ENCODE peak calls at places on chromosomes 5 and 9, in seven cellular contexts. R is A549, U is spleen, C is IMR-90, D is psoas muscle, Z is GM12878, E is cardiac muscle cell. N is an unnamed sample. For H3K4me1 and H3K9me3, the result is how much of the 10 kb centered on the place peaks cover.

GRCh38 chr9:15087031-15087417 is 176.8 kb upstream of the FREM1 start:
- DNase-seq in D (no peak), R (no peak), Z (no peak), U (no peak), C (peak), E (peak), N (no peak)

GRCh38 chr9:137161558-137162483 is 8.0 kb downstream of the LRRC26 start:
- DNase-seq in E (no peak), U (no peak), D (no peak), C (no peak), R (peak), Z (no peak), N (no peak)

GRCh38 chr5:139955616-139956283 is 87.3 kb downstream of the NRG2 start:
- DNase-seq in Z (no peak), R (no peak), U (no peak), C (no peak), D (no peak), E (no peak), N (no peak)

GRCh38 chr9:68507098-68507795 is 33.4 kb downstream of the TMEM252 start:
- DNase-seq in Z (no peak), C (peak), E (peak), R (peak), D (no peak), U (no peak), N (peak)

GRCh38 chr5:172902497-172903472 is 56.4 kb upstream of the RPL26L1 start:
- DNase-seq in E (peak), U (no peak), R (peak), Z (no peak), D (peak), C (peak), N (peak)

GRCh38 chr9:38682713-38683112 is 37.2 kb downstream of the FAM240B start:
- DNase-seq in U (no peak), D (no peak), C (peak), E (peak), R (peak), Z (no peak), N (peak)

GRCh38 chr5:10904862-10905432 is 143.9 kb upstream of the DAP start:
- DNase-seq in U (no peak), Z (no peak), E (no peak), R (no peak), D (no peak), C (no peak), N (no peak)

GRCh38 chr9:15246688-15247087 is 60.3 kb downstream of the TTC39B start:
- DNase-seq in C (peak), R (no peak), U (no peak), D (no peak), Z (no peak), E (no peak), N (no peak)

GRCh38 chr5:174608631-174609097 is 115.7 kb upstream of the MSX2 start:
- DNase-seq in Z (no peak), E (peak), U (peak), R (no peak), C (no peak), D (peak), N (no peak)

GRCh38 chr9:31412081-31412480 is 972.4 kb upstream of the ACO1 start:
- DNase-seq in R (no peak), E (no peak), D (no peak), C (no peak), U (no peak), Z (no peak), N (no peak)

GRCh38 chr5:52725065-52725746 is 62.5 kb upstream of the ITGA1 start:
- DNase-seq in U (no peak), E (no peak), C (peak), D (no peak), R (no peak), Z (no peak), N (peak)

GRCh38 chr5:1515921-1516571 is 7.7 kb downstream of the LPCAT1 start:
- DNase-seq in D (peak), C (peak), U (peak), E (no peak), Z (no peak), R (peak), N (peak)

GRCh38 chr9:128819716-128820664 is 1.7 kb downstream of the ENDOG start:
- DNase-seq in U (no peak), E (peak), D (peak), R (no peak), C (no peak), Z (no peak), N (peak)

GRCh38 chr9:123282343-123283047 is 14.1 kb upstream of the STRBP start:
- DNase-seq in D (no peak), R (peak), U (no peak), C (no peak), Z (no peak), E (peak), N (no peak)

GRCh38 chr9:6226696-6227095 is 11.1 kb downstream of the IL33 start:
- DNase-seq in D (no peak), U (no peak), E (peak), C (peak), Z (no peak), R (no peak), N (no peak)

GRCh38 chr5:80782626-80783025 is 127.8 kb upstream of the DHFR start:
- DNase-seq in D (no peak), U (no peak), C (no peak), R (no peak), Z (no peak), E (no peak), N (no peak)

GRCh38 chr9:93467062-93467416 is 13.7 kb upstream of the FAM120AOS start:
- DNase-seq in U (no peak), C (no peak), R (peak), D (no peak), E (no peak), Z (no peak), N (no peak)

GRCh38 chr9:93470391-93470790 is 17.0 kb upstream of the FAM120AOS start:
- DNase-seq in D (no peak), Z (no peak), C (no peak), R (no peak), U (no peak), E (no peak), N (no peak)

GRCh38 chr9:93471135-93471534 is 17.8 kb upstream of the FAM120AOS start:
- DNase-seq in R (no peak), E (no peak), Z (no peak), D (no peak), U (no peak), C (no peak), N (no peak)

GRCh38 chr9:93467462-93467861 is 14.1 kb upstream of the FAM120AOS start:
- DNase-seq in D (no peak), U (no peak), C (no peak), Z (no peak), E (no peak), R (no peak), N (no peak)

GRCh38 chr9:93468763-93469456 is 15.5 kb upstream of the FAM120AOS start:
- DNase-seq in C (peak), D (no peak), Z (no peak), E (peak), U (no peak), R (no peak), N (peak)
- H3K4me1 ChIP-seq in C (under half), D (half or more), Z (under half), E (under half), U (half or more), R (half or more), N (under half)

GRCh38 chr5:6525422-6525821 is 76.8 kb downstream of the UBE2QL1 start:
- DNase-seq in E (no peak), Z (no peak), R (no peak), D (no peak), U (no peak), C (no peak), N (no peak)
- TF ChIP-seq CTCF in E (no peak), Z (peak), R (no peak), D (no peak), U (no peak), C (no peak), N (no peak)

DNA sequence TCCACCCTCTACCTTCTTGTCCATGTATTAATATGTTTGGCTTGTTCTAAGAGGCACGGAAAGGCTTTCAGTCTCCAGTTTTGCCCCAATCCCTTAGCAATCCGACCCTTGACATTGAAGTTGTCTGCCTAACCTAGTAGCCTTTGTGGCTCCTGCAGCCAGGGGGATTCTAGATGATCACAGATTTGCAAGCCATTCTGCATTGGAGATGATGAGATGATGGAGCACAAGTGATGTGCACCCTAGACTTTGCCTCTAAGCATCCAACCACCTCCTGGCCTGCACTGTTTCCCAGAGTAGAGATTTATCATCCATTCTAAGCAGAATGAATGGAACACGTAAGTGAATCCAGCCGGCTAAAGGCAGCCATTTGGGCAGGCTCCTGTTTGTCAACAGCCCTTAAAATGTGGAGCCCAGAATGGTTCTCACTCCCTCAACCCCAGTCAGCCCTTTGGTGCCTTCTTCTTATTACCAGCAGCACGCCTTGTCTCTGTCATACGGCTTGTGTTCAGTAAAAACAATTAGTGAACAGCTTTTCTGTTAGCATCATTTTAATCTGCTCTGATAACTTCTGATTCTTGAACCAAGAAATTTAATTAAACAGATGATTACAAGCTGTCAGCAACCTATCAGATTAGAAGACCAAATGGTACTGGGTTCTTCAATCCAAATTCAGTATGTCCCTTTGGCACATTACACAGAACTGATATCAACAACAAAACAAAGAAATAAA is 5.7 kb upstream of the TRAF1 start:
- DNase-seq in D (no peak), C (no peak), Z (no peak), R (no peak), U (no peak), E (no peak), N (no peak)
- H3K9me3 ChIP-seq in D (under half), C (under half), Z (under half), R (under half), U (under half), E (under half), N (under half)

GRCh38 chr5:179821298-179822058 is 773 bp downstream of the SQSTM1 start:
- DNase-seq in D (peak), E (peak), C (peak), U (peak), Z (no peak), R (peak), N (peak)
- H3K4me1 ChIP-seq in D (half or more), E (under half), C (under half), U (half or more), Z (under half), R (half or more), N (half or more)

GRCh38 chr9:124871156-124871561 is 9.2 kb downstream of the ARPC5L start:
- DNase-seq in D (no peak), U (no peak), R (no peak), E (no peak), Z (no peak), C (no peak), N (no peak)

GRCh38 chr9:124870723-124871122 is 8.8 kb downstream of the ARPC5L start:
- DNase-seq in C (no peak), R (no peak), Z (no peak), U (no peak), D (no peak), E (no peak), N (no peak)

GRCh38 chr9:124869466-124869985 is 7.6 kb downstream of the ARPC5L start:
- DNase-seq in C (no peak), U (peak), E (no peak), D (no peak), Z (no peak), R (no peak), N (peak)

GRCh38 chr9:124869986-124870560 is 8.1 kb downstream of the ARPC5L start:
- DNase-seq in R (no peak), C (peak), Z (peak), D (no peak), U (peak), E (peak), N (peak)

DNA sequence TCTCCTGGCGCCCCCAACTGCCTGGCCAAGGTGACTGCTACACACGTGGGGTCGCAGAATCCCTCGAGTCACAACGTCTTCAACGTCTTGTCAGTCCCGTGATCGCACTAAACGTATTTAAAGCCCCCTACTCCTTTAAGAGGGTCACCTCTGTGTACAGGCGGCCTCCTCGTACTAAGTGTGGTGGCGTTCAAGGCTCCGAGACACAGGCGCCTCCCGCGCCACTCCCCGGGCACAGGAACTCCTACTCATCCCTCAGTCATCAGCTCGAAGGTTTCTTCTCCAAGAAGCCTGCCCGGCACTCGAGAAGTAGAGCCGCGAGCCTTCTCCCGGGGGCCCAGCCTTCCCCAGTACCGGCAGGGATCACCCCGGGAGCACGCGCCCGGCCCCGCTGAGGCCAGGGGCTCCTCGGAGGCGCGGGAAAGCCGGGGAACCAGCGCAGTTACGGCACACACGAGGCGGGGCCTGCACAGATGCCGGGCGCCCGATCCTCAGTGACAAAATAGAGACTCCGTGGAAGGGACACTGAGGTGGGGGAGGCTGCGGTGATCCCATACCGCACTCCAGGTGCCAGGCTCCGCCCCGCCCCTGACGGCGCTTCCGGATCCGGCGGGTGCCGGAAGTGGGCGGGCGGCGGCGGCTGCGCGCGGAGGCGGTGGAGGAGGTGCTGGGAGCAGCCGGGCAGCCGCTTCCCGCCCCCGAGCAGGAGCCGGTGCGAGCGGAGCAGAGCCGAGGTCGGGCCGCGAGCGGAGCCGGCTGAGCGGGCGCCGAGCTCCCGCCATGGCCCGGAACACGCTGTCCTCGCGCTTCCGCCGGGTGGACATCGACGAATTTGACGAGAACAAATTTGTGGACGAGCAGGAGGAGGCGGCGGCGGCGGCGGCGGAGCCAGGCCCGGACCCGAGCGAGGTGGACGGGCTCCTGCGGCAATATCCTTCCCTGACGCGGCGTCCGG is 6.9 kb downstream of the ARPC5L start:
- DNase-seq in D (peak), R (peak), Z (no peak), E (peak), U (peak), C (peak), N (peak)
- TF ChIP-seq CTCF in D (peak), R (peak), Z (peak), E (peak), U (no peak), C (peak), N (peak)

DNA sequence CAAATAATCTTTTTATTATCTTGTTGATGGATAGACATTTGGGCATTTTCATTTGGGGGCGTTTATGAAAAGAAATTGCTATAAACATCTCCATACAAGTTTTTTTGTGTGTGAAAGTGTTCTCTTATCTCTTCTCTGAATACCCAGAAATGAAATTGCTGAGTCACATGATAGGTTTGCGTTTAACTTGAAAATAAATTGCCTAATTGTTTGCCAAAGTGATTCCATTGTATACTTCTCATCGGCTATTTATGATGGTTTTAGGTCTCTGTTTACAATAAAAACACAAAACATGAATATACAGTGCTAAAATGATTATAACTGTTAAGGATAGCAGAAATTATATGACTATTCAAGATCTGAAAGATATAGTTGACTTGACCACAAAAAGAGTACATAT is 361.7 kb downstream of the TAF11L14 start:
- DNase-seq in E (no peak), C (no peak), R (peak), D (no peak), Z (no peak), U (no peak), N (no peak)
- H3K9me3 ChIP-seq in E (under half), C (under half), R (under half), D (under half), Z (under half), U (under half), N (under half)

DNA sequence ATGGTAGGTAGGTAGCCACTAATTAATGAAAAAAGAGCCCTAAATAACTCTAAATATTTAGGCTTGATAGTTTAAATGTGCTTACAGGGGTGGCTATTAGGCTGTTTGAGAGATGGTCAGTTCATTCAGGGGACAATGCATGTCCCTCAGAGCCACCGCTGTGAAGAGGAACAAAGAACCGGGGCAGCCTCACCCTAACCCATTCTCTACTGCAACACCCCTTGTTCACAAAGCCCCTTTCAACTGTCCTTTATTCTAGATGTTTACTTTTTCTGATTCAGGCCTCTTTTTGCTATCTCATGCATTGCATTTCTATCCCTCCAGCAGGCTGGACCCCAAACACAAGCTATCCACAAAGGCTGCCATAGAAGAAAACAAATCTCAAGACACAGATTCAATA is 906.7 kb downstream of the NR2F1-AS1 start:
- DNase-seq in C (no peak), D (no peak), R (no peak), E (no peak), U (no peak), Z (no peak), N (no peak)
- H3K4me1 ChIP-seq in C (under half), D (under half), R (under half), E (under half), U (under half), Z (under half), N (under half)

DNA sequence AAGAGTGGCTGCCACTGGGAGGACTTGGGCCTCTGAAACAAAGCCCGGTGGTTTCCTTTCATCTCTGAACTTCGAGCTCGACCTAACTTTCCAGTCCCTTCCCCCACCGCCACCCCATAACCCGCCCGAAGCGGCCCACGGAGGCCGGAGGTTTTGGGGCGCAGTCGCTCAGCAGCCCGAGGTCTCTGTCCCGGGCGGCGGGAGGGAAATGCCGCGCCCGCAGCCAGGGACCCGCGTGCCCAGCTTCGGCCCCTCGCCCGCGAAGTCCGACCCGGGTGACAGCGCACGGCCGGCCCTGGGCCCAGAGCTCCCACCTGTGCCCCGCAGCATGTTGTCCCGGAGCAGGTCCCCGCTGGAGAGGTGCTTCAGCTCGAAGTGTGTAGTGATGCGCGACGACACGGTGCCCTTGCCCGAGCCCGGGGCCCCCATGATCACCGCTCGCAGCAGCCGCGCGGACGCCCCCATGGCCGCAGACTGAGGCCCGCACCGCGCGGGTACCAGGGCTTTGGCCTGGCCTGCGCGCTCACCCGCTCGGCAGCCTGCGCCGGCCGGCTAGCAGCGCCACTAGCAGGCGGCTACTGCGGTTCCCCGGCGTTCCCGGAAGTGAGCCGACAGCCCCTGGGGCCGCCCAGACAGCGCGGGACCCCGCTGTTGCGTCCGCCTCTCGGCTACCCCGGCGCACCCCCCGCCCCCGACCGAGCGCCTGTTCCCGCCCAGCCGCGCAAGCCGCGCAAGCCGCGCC is at the start of gene AK3:
- DNase-seq in C (peak), Z (no peak), U (peak), R (peak), E (peak), D (peak), N (peak)
- TF ChIP-seq CTCF in C (peak), Z (peak), U (no peak), R (peak), E (peak), D (peak), N (peak)

GRCh38 chr9:35495984-35496383 is 6.1 kb downstream of the RUSC2 start:
- DNase-seq in C (no peak), U (no peak), D (no peak), Z (no peak), R (no peak), E (no peak), N (no peak)

GRCh38 chr9:35501941-35502340 is 12.0 kb downstream of the RUSC2 start:
- DNase-seq in Z (no peak), C (no peak), U (no peak), E (no peak), D (no peak), R (no peak), N (no peak)

GRCh38 chr9:35499701-35500030 is 9.8 kb downstream of the RUSC2 start:
- DNase-seq in C (no peak), E (no peak), U (no peak), R (no peak), Z (no peak), D (no peak), N (no peak)

GRCh38 chr9:35500130-35500748 is 10.3 kb downstream of the RUSC2 start:
- DNase-seq in E (no peak), C (no peak), R (peak), D (no peak), Z (no peak), U (no peak), N (no peak)

GRCh38 chr9:35499029-35499700 is 9.3 kb downstream of the RUSC2 start:
- DNase-seq in D (no peak), C (no peak), E (no peak), U (no peak), R (no peak), Z (no peak), N (no peak)
- H3K9me3 ChIP-seq in D (under half), C (under half), E (under half), U (under half), R (under half), Z (under half), N (under half)

N was measured in hepatocyte.